ENCODE peak calls at places on chromosomes 12 and 14, in six cellular contexts. G, Q, I, N, Z and V are unnamed samples.

GRCh38 chr12:121001060-121001459 is 15.2 kb downstream of the C12orf43 start:
- DNase-seq in G (no peak), I (no peak), Z (no peak), Q (no peak), N (no peak), V (no peak)

GRCh38 chr12:102917026-102917787 is at the start of gene PAH:
- DNase-seq in Q (peak; percentile 94), N (peak; percentile 18), I (no peak), G (no peak), Z (no peak), V (peak; percentile 88)

GRCh38 chr12:123916729-123917128 is 55.9 kb downstream of the CCDC92 start:
- DNase-seq in I (no peak), G (no peak), Q (no peak), Z (no peak), N (no peak), V (no peak)

GRCh38 chr12:3683670-3684069 is 69.2 kb downstream of the CRACR2A start:
- DNase-seq in G (no peak), I (no peak), Q (no peak), N (no peak), Z (no peak), V (no peak)

GRCh38 chr14:106586098-106586704 is 1059.8 kb downstream of the TMEM121 start:
- DNase-seq in N (peak; percentile 59), I (no peak), G (no peak), Q (peak; percentile 49), Z (peak; percentile 30), V (peak; percentile 1)

GRCh38 chr14:63962896-63963295 is 110.1 kb downstream of the SYNE2 start:
- DNase-seq in Q (no peak), I (no peak), G (peak; percentile 39), N (no peak), Z (no peak), V (no peak)

GRCh38 chr14:32343926-32344430 is 14.9 kb downstream of the AKAP6 start:
- DNase-seq in I (no peak), G (no peak), Z (no peak), N (no peak), Q (no peak), V (no peak)

GRCh38 chr14:93960108-93960475 is 16.3 kb downstream of the ASB2 start:
- DNase-seq in I (no peak), Z (no peak), N (peak; percentile 9), Q (no peak), G (no peak), V (no peak)

GRCh38 chr12:26748412-26748740 is 84.6 kb downstream of the ITPR2 start:
- DNase-seq in G (no peak), I (no peak), Z (no peak), Q (no peak), N (no peak), V (no peak)

GRCh38 chr12:50215033-50215432 is 47.9 kb upstream of the CERS5 start:
- DNase-seq in N (no peak), G (no peak), I (no peak), Z (no peak), Q (no peak), V (no peak)

GRCh38 chr14:94936901-94937321 is 167.0 kb upstream of the GSC start:
- DNase-seq in N (no peak), Z (no peak), Q (no peak), I (peak; percentile 55), G (peak; percentile 37), V (no peak)

GRCh38 chr12:127286281-127286680 is 980.7 kb upstream of the TMEM132C start:
- DNase-seq in G (no peak), N (no peak), I (no peak), Q (no peak), Z (no peak), V (no peak)

GRCh38 chr12:52233462-52234141 is 559 bp downstream of the KRT7 start:
- DNase-seq in G (no peak), Q (peak; percentile 80), I (no peak), Z (no peak), N (no peak), V (peak; percentile 49)

GRCh38 chr14:23112359-23113178 is 6.5 kb downstream of the CEBPE start:
- DNase-seq in Q (peak; percentile 75), I (no peak), Z (no peak), G (no peak), N (no peak), V (no peak)

GRCh38 chr12:115583591-115583990 is 693.9 kb downstream of the MED13L start:
- DNase-seq in I (no peak), Q (no peak), Z (no peak), G (peak; percentile 37), N (no peak), V (no peak)

GRCh38 chr12:83664650-83665049 is 977.9 kb downstream of the TMTC2 start:
- DNase-seq in Z (no peak), N (no peak), I (no peak), Q (no peak), G (peak; percentile 25), V (no peak)